ENCODE peak calls at places on chromosomes 12 and 14, in five cellular contexts. One of them, this sample, is unnamed.

GRCh38 chr12:77751939-77752338 is 78.8 kb upstream of the NAV3 start:
- DNase-seq in GM18507: no peak
- DNase-seq in OCI-LY7: no peak
- DNase-seq in activated T-cell treated with anti-CD3 and anti-CD28 coated beads for 48 hours: no peak
- DNase-seq in lower lobe of right lung: no peak
- DNase-seq in this sample: no peak

GRCh38 chr14:64880382-64881121 is 845 bp upstream of the SPTB start:
- DNase-seq in GM18507: peak
- DNase-seq in OCI-LY7: no peak
- DNase-seq in activated T-cell treated with anti-CD3 and anti-CD28 coated beads for 48 hours: peak
- DNase-seq in lower lobe of right lung: peak
- DNase-seq in this sample: peak

GRCh38 chr14:61812347-61813100 is 50.3 kb downstream of the SNAPC1 start:
- DNase-seq in GM18507: no peak
- DNase-seq in OCI-LY7: no peak
- DNase-seq in activated T-cell treated with anti-CD3 and anti-CD28 coated beads for 48 hours: peak
- DNase-seq in lower lobe of right lung: no peak
- DNase-seq in this sample: peak

GRCh38 chr14:106508216-106508615 is 981.8 kb downstream of the TMEM121 start:
- DNase-seq in GM18507: no peak
- DNase-seq in OCI-LY7: no peak
- DNase-seq in activated T-cell treated with anti-CD3 and anti-CD28 coated beads for 48 hours: no peak
- DNase-seq in lower lobe of right lung: no peak
- DNase-seq in this sample: no peak

GRCh38 chr12:121145221-121145620 is 12.5 kb downstream of the P2RX7 start:
- DNase-seq in GM18507: no peak
- DNase-seq in OCI-LY7: no peak
- DNase-seq in activated T-cell treated with anti-CD3 and anti-CD28 coated beads for 48 hours: peak
- DNase-seq in lower lobe of right lung: no peak
- DNase-seq in this sample: peak

GRCh38 chr12:39010406-39010805 is 105.0 kb upstream of the CPNE8 start:
- DNase-seq in GM18507: no peak
- DNase-seq in OCI-LY7: no peak
- DNase-seq in activated T-cell treated with anti-CD3 and anti-CD28 coated beads for 48 hours: no peak
- DNase-seq in lower lobe of right lung: no peak
- DNase-seq in this sample: no peak

GRCh38 chr12:109387425-109388166 is 39.9 kb downstream of the MYO1H start:
- DNase-seq in GM18507: no peak
- DNase-seq in OCI-LY7: peak
- DNase-seq in activated T-cell treated with anti-CD3 and anti-CD28 coated beads for 48 hours: no peak
- DNase-seq in lower lobe of right lung: no peak
- DNase-seq in this sample: no peak

GRCh38 chr14:97706814-97707213 is 909.6 kb downstream of the VRK1 start:
- DNase-seq in GM18507: no peak
- DNase-seq in OCI-LY7: no peak
- DNase-seq in activated T-cell treated with anti-CD3 and anti-CD28 coated beads for 48 hours: no peak
- DNase-seq in lower lobe of right lung: no peak
- DNase-seq in this sample: no peak

GRCh38 chr12:101619868-101620761 is 25.3 kb downstream of the MYBPC1 start:
- DNase-seq in GM18507: no peak
- DNase-seq in OCI-LY7: no peak
- DNase-seq in activated T-cell treated with anti-CD3 and anti-CD28 coated beads for 48 hours: no peak
- DNase-seq in lower lobe of right lung: no peak
- DNase-seq in this sample: no peak

GRCh38 chr12:10283028-10283427 is 24.6 kb upstream of the KLRD1 start:
- DNase-seq in GM18507: no peak
- DNase-seq in OCI-LY7: no peak
- DNase-seq in activated T-cell treated with anti-CD3 and anti-CD28 coated beads for 48 hours: no peak
- DNase-seq in lower lobe of right lung: no peak
- DNase-seq in this sample: no peak

GRCh38 chr14:54503476-54503875 is 6.2 kb upstream of the CGRRF1 start:
- DNase-seq in GM18507: no peak
- DNase-seq in OCI-LY7: peak
- DNase-seq in activated T-cell treated with anti-CD3 and anti-CD28 coated beads for 48 hours: no peak
- DNase-seq in lower lobe of right lung: no peak
- DNase-seq in this sample: no peak

GRCh38 chr14:90381011-90381790 is 15.6 kb upstream of the CALM1 start:
- DNase-seq in GM18507: no peak
- DNase-seq in OCI-LY7: peak
- DNase-seq in activated T-cell treated with anti-CD3 and anti-CD28 coated beads for 48 hours: no peak
- DNase-seq in lower lobe of right lung: no peak
- DNase-seq in this sample: no peak

GRCh38 chr14:94322648-94323570 is at the start of gene SERPINA6:
- DNase-seq in GM18507: no peak
- DNase-seq in OCI-LY7: no peak
- DNase-seq in activated T-cell treated with anti-CD3 and anti-CD28 coated beads for 48 hours: no peak
- DNase-seq in lower lobe of right lung: no peak
- DNase-seq in this sample: no peak

GRCh38 chr14:20345366-20345765 is 1.9 kb downstream of the PARP2 start:
- DNase-seq in GM18507: no peak
- DNase-seq in OCI-LY7: no peak
- DNase-seq in activated T-cell treated with anti-CD3 and anti-CD28 coated beads for 48 hours: no peak
- DNase-seq in lower lobe of right lung: no peak
- DNase-seq in this sample: no peak

GRCh38 chr14:55052259-55052930 is 948 bp downstream of the MAPK1IP1L start:
- DNase-seq in GM18507: no peak
- DNase-seq in OCI-LY7: no peak
- DNase-seq in activated T-cell treated with anti-CD3 and anti-CD28 coated beads for 48 hours: no peak
- DNase-seq in lower lobe of right lung: no peak
- DNase-seq in this sample: no peak